ENCODE peak calls at places on chromosomes 5 and 9, in six cellular contexts. One of them, this sample, is unnamed.

GRCh38 chr9:111691686-111692329 is 30.4 kb downstream of the GNG10 start:
- DNase-seq in GM12878: no peak
- DNase-seq in H1: no peak
- DNase-seq in K562: peak
- DNase-seq in HepG2: peak
- DNase-seq in GM12891: no peak
- DNase-seq in this sample: no peak

GRCh38 chr9:111427186-111427585 is 57.0 kb downstream of the ECPAS start:
- DNase-seq in H1: no peak
- DNase-seq in GM12878: no peak
- DNase-seq in GM12891: no peak
- DNase-seq in K562: peak
- DNase-seq in HepG2: no peak
- DNase-seq in this sample: no peak

GRCh38 chr5:181164076-181164952 is 16.9 kb downstream of the OR2V2 start:
- DNase-seq in K562: no peak
- DNase-seq in H1: peak
- DNase-seq in HepG2: no peak
- DNase-seq in GM12878: no peak
- DNase-seq in GM12891: no peak
- DNase-seq in this sample: no peak

GRCh38 chr9:111483862-111484563 is at the start of gene ECPAS:
- DNase-seq in HepG2: peak
- DNase-seq in GM12878: no peak
- DNase-seq in H1: peak
- DNase-seq in K562: peak
- DNase-seq in GM12891: peak
- DNase-seq in this sample: peak

GRCh38 chr9:120859361-120859760 is 16.6 kb upstream of the PSMD5 start:
- DNase-seq in HepG2: no peak
- DNase-seq in K562: no peak
- DNase-seq in GM12878: no peak
- DNase-seq in GM12891: no peak
- DNase-seq in H1: no peak
- DNase-seq in this sample: no peak

GRCh38 chr9:128503870-128504269 is 649 bp upstream of the GLE1 start:
- DNase-seq in H1: no peak
- DNase-seq in K562: peak
- DNase-seq in HepG2: no peak
- DNase-seq in GM12891: no peak
- DNase-seq in GM12878: no peak
- DNase-seq in this sample: no peak

GRCh38 chr5:125559296-125559695 is 812.9 kb upstream of the ZNF608 start:
- DNase-seq in H1: no peak
- DNase-seq in GM12891: no peak
- DNase-seq in GM12878: no peak
- DNase-seq in K562: no peak
- DNase-seq in HepG2: no peak
- DNase-seq in this sample: no peak

GRCh38 chr5:109225695-109226094 is 184.1 kb downstream of the PJA2 start:
- DNase-seq in H1: no peak
- DNase-seq in K562: no peak
- DNase-seq in GM12878: no peak
- DNase-seq in HepG2: no peak
- DNase-seq in GM12891: no peak
- DNase-seq in this sample: no peak

GRCh38 chr5:78958672-78959410 is 26.3 kb downstream of the ARSB start:
- DNase-seq in GM12891: no peak
- DNase-seq in K562: no peak
- DNase-seq in H1: no peak
- DNase-seq in HepG2: peak
- DNase-seq in GM12878: no peak
- DNase-seq in this sample: no peak

GRCh38 chr5:71533614-71534013 is 53.5 kb upstream of the MCCC2 start:
- DNase-seq in GM12878: peak
- DNase-seq in K562: no peak
- DNase-seq in GM12891: no peak
- DNase-seq in HepG2: no peak
- DNase-seq in H1: no peak
- DNase-seq in this sample: no peak

GRCh38 chr5:82334856-82335255 is 56.7 kb upstream of the RPS23 start:
- DNase-seq in K562: no peak
- DNase-seq in GM12891: no peak
- DNase-seq in HepG2: no peak
- DNase-seq in GM12878: no peak
- DNase-seq in H1: no peak
- DNase-seq in this sample: no peak

GRCh38 chr9:87445646-87446045 is 52.0 kb upstream of the DAPK1 start:
- DNase-seq in HepG2: no peak
- DNase-seq in GM12891: peak
- DNase-seq in H1: peak
- DNase-seq in GM12878: peak
- DNase-seq in K562: peak
- DNase-seq in this sample: peak

GRCh38 chr5:160727296-160727997 is 124.6 kb downstream of the ATP10B start:
- DNase-seq in H1: no peak
- DNase-seq in GM12878: no peak
- DNase-seq in K562: no peak
- DNase-seq in HepG2: no peak
- DNase-seq in GM12891: no peak
- DNase-seq in this sample: no peak

GRCh38 chr5:32331217-32331926 is 18.6 kb upstream of the MTMR12 start:
- DNase-seq in K562: no peak
- DNase-seq in GM12891: no peak
- DNase-seq in HepG2: peak
- DNase-seq in GM12878: no peak
- DNase-seq in H1: no peak
- DNase-seq in this sample: no peak

GRCh38 chr5:145925353-145925752 is 11.0 kb upstream of the SH3RF2 start:
- DNase-seq in HepG2: no peak
- DNase-seq in H1: no peak
- DNase-seq in GM12891: no peak
- DNase-seq in K562: no peak
- DNase-seq in GM12878: no peak
- DNase-seq in this sample: no peak

GRCh38 chr5:122723606-122724352 is 51.1 kb upstream of the SNX2 start:
- DNase-seq in HepG2: no peak
- DNase-seq in GM12878: peak
- DNase-seq in K562: no peak
- DNase-seq in H1: no peak
- DNase-seq in GM12891: peak
- DNase-seq in this sample: peak

GRCh38 chr9:98791147-98792095 is 4.9 kb downstream of the ANKS6 start:
- DNase-seq in HepG2: peak
- DNase-seq in GM12878: no peak
- DNase-seq in K562: peak
- DNase-seq in GM12891: peak
- DNase-seq in H1: peak
- DNase-seq in this sample: peak

GRCh38 chr5:175692235-175692995 is 34.5 kb downstream of the HRH2 start:
- DNase-seq in GM12891: no peak
- DNase-seq in HepG2: no peak
- DNase-seq in H1: no peak
- DNase-seq in K562: no peak
- DNase-seq in GM12878: no peak
- DNase-seq in this sample: no peak

GRCh38 chr5:120055858-120056257 is 408.2 kb upstream of the PRR16 start:
- DNase-seq in H1: no peak
- DNase-seq in HepG2: no peak
- DNase-seq in GM12891: no peak
- DNase-seq in GM12878: no peak
- DNase-seq in K562: no peak
- DNase-seq in this sample: no peak

GRCh38 chr5:1511651-1512540 is 11.9 kb downstream of the LPCAT1 start:
- DNase-seq in GM12891: peak
- DNase-seq in HepG2: no peak
- DNase-seq in H1: peak
- DNase-seq in GM12878: no peak
- DNase-seq in K562: no peak
- DNase-seq in this sample: no peak

GRCh38 chr5:89628876-89629635 is 746.1 kb upstream of the MEF2C start:
- DNase-seq in GM12878: no peak
- DNase-seq in K562: no peak
- DNase-seq in GM12891: no peak
- DNase-seq in HepG2: no peak
- DNase-seq in H1: no peak
- DNase-seq in this sample: no peak

GRCh38 chr9:87469833-87470465 is 27.7 kb upstream of the DAPK1 start:
- DNase-seq in GM12878: no peak
- DNase-seq in H1: no peak
- DNase-seq in K562: peak
- DNase-seq in GM12891: no peak
- DNase-seq in HepG2: no peak
- DNase-seq in this sample: no peak

GRCh38 chr5:131524431-131524830 is 110.6 kb downstream of the RAPGEF6 start:
- DNase-seq in K562: no peak
- DNase-seq in GM12878: no peak
- DNase-seq in HepG2: no peak
- DNase-seq in GM12891: no peak
- DNase-seq in H1: no peak
- DNase-seq in this sample: no peak

GRCh38 chr9:83701769-83702168 is 6.0 kb downstream of the UBQLN1 start:
- DNase-seq in GM12878: no peak
- DNase-seq in K562: no peak
- DNase-seq in H1: no peak
- DNase-seq in GM12891: no peak
- DNase-seq in HepG2: no peak
- DNase-seq in this sample: no peak

GRCh38 chr5:175163586-175164275 is 280.3 kb downstream of the DRD1 start:
- DNase-seq in GM12878: no peak
- DNase-seq in H1: no peak
- DNase-seq in GM12891: no peak
- DNase-seq in HepG2: no peak
- DNase-seq in K562: no peak
- DNase-seq in this sample: no peak

GRCh38 chr9:68872026-68872501 is 141.8 kb downstream of the PRKACG start:
- DNase-seq in GM12878: no peak
- DNase-seq in GM12891: no peak
- DNase-seq in K562: no peak
- DNase-seq in H1: peak
- DNase-seq in HepG2: no peak
- DNase-seq in this sample: no peak
- TF ChIP-seq POLR2A in GM12878: no peak
- TF ChIP-seq POLR2A in GM12891: no peak
- TF ChIP-seq POLR2A in K562: no peak
- TF ChIP-seq POLR2A in H1: no peak
- TF ChIP-seq POLR2A in HepG2: no peak
- TF ChIP-seq POLR2A in this sample: no peak

DNA sequence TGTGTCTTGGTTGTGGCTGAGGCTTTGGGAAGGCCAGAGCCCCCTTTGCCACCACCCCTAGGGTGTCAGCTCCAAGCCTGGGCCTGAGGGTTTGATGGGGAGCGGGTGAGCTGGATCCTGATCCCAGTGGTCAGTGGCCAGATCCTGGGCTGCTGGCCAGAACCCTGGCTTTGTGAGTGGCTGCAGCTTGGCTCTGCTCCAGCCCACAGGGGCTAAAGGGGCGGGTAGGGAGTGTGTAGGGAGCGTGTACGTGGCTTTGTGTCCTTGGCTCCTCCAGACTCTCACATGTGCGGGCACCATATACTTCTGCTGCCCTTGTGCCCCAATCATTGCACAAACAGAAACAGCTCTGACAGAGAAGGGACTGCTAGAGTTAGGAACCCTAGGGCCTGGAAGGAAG is 1.2 kb upstream of the IL11RA start:
- DNase-seq in HepG2: no peak
- DNase-seq in H1: no peak
- DNase-seq in GM12878: no peak
- DNase-seq in K562: no peak
- DNase-seq in GM12891: no peak
- DNase-seq in this sample: no peak
- TF ChIP-seq TAF1 in HepG2: no peak
- TF ChIP-seq TAF1 in H1: no peak
- TF ChIP-seq TAF1 in GM12878: no peak
- TF ChIP-seq TAF1 in K562: no peak
- TF ChIP-seq TAF1 in GM12891: no peak
- TF ChIP-seq TAF1 in this sample: no peak

GRCh38 chr5:147483197-147483790 is 26.6 kb downstream of the DPYSL3 start:
- DNase-seq in H1: no peak
- DNase-seq in K562: no peak
- DNase-seq in HepG2: no peak
- DNase-seq in GM12891: no peak
- DNase-seq in GM12878: no peak
- DNase-seq in this sample: no peak
- TF ChIP-seq POLR2AphosphoS5 in H1: no peak
- TF ChIP-seq POLR2AphosphoS5 in K562: no peak
- TF ChIP-seq POLR2AphosphoS5 in HepG2: no peak
- TF ChIP-seq POLR2AphosphoS5 in GM12891: no peak
- TF ChIP-seq POLR2AphosphoS5 in GM12878: no peak
- TF ChIP-seq POLR2AphosphoS5 in this sample: no peak

DNA sequence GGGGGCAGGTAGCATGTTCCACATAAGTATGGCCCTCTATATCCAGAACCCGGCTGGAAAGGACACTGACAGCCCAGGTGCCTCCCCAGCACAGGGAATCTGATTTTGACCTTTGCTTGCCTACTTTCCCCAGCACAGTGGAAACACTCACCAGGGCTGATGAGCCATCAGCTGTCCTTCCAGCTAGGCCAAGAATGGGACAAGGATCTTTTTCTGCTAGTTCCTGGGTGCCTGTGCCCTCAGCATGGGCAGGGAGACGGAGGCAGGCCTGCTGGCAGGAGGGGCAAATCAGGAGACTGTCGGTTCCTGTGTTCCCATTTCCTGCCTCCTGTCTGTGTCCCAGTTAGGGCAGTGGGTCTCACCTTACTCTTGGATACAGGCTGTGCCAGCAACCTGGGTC is 1.1 kb downstream of the CYFIP2 start:
- DNase-seq in HepG2: no peak
- DNase-seq in K562: no peak
- DNase-seq in GM12878: no peak
- DNase-seq in GM12891: no peak
- DNase-seq in H1: no peak
- DNase-seq in this sample: no peak
- TF ChIP-seq POLR2A in HepG2: no peak
- TF ChIP-seq POLR2A in K562: no peak
- TF ChIP-seq POLR2A in GM12878: no peak
- TF ChIP-seq POLR2A in GM12891: no peak
- TF ChIP-seq POLR2A in H1: no peak
- TF ChIP-seq POLR2A in this sample: no peak

DNA sequence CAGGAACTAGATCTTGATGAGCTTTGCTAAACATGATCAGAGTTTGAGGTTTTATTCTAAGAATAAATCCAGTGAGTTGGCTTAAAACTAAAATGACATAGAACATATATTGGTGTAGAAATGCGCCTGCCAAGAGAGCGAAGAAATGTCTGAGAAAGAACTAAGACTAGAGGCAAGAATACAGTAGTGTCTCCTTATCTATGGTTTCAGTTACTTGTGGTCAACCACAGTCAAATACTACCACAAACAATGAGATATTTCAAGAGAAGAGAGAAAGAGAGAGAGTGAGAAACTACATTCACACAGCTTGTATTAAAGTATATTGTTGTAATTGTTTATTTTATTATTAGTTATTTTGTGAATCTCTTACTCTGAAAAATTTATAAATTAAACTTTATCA is 254.4 kb upstream of the CDH10 start:
- DNase-seq in GM12878: no peak
- DNase-seq in HepG2: no peak
- DNase-seq in GM12891: no peak
- DNase-seq in K562: no peak
- DNase-seq in H1: no peak
- DNase-seq in this sample: no peak
- TF ChIP-seq TAF1 in GM12878: no peak
- TF ChIP-seq TAF1 in HepG2: no peak
- TF ChIP-seq TAF1 in GM12891: no peak
- TF ChIP-seq TAF1 in K562: no peak
- TF ChIP-seq TAF1 in H1: no peak
- TF ChIP-seq TAF1 in this sample: no peak

This sample was measured in GM12892.